ENCODE peak calls at places on chromosome 7, in nine cellular contexts. One of them, this sample, is unnamed.

GRCh38 chr7:72032934-72033333 is 379.2 kb downstream of the CALN1 start:
- DNase-seq in sigmoid colon: no peak
- DNase-seq in AG09309: no peak
- DNase-seq in Peyer's patch: no peak
- DNase-seq in H1: no peak
- DNase-seq in suprapubic skin: no peak
- DNase-seq in neuronal stem cell: no peak
- DNase-seq in aorta: no peak
- DNase-seq in endothelial cell of umbilical vein: no peak
- DNase-seq in this sample: no peak

GRCh38 chr7:148303295-148304013 is 287.1 kb upstream of the C7orf33 start:
- DNase-seq in Peyer's patch: peak; percentile 70
- DNase-seq in aorta: peak; percentile 79
- DNase-seq in suprapubic skin: peak; percentile 82
- DNase-seq in endothelial cell of umbilical vein: no peak
- DNase-seq in AG09309: peak; percentile 35
- DNase-seq in sigmoid colon: peak; percentile 86
- DNase-seq in H1: no peak
- DNase-seq in neuronal stem cell: no peak
- DNase-seq in this sample: peak; percentile 84

GRCh38 chr7:107989618-107990373 is 13.2 kb downstream of the LAMB1 start:
- DNase-seq in Peyer's patch: no peak
- DNase-seq in H1: no peak
- DNase-seq in suprapubic skin: no peak
- DNase-seq in endothelial cell of umbilical vein: peak; percentile 48
- DNase-seq in neuronal stem cell: no peak
- DNase-seq in AG09309: no peak
- DNase-seq in sigmoid colon: no peak
- DNase-seq in aorta: peak; percentile 72
- DNase-seq in this sample: no peak

GRCh38 chr7:115707684-115708341 is 322.8 kb downstream of the TFEC start:
- DNase-seq in endothelial cell of umbilical vein: no peak
- DNase-seq in AG09309: no peak
- DNase-seq in neuronal stem cell: no peak
- DNase-seq in H1: no peak
- DNase-seq in aorta: no peak
- DNase-seq in sigmoid colon: no peak
- DNase-seq in Peyer's patch: no peak
- DNase-seq in suprapubic skin: no peak
- DNase-seq in this sample: no peak

GRCh38 chr7:140867467-140868314 is 57.0 kb downstream of the BRAF start:
- DNase-seq in suprapubic skin: no peak
- DNase-seq in sigmoid colon: no peak
- DNase-seq in H1: no peak
- DNase-seq in aorta: no peak
- DNase-seq in Peyer's patch: no peak
- DNase-seq in neuronal stem cell: no peak
- DNase-seq in endothelial cell of umbilical vein: no peak
- DNase-seq in AG09309: no peak
- DNase-seq in this sample: no peak

GRCh38 chr7:10908600-10908999 is 65.1 kb upstream of the PHF14 start:
- DNase-seq in endothelial cell of umbilical vein: no peak
- DNase-seq in Peyer's patch: no peak
- DNase-seq in aorta: no peak
- DNase-seq in suprapubic skin: no peak
- DNase-seq in sigmoid colon: no peak
- DNase-seq in AG09309: no peak
- DNase-seq in H1: peak; percentile 94
- DNase-seq in neuronal stem cell: no peak
- DNase-seq in this sample: no peak

GRCh38 chr7:115319536-115319935 is 397.6 kb downstream of the MDFIC start:
- DNase-seq in sigmoid colon: no peak
- DNase-seq in suprapubic skin: no peak
- DNase-seq in endothelial cell of umbilical vein: no peak
- DNase-seq in H1: no peak
- DNase-seq in aorta: no peak
- DNase-seq in AG09309: no peak
- DNase-seq in neuronal stem cell: no peak
- DNase-seq in Peyer's patch: no peak
- DNase-seq in this sample: no peak

GRCh38 chr7:34222722-34223121 is 317.4 kb downstream of the BMPER start:
- DNase-seq in suprapubic skin: no peak
- DNase-seq in neuronal stem cell: no peak
- DNase-seq in sigmoid colon: no peak
- DNase-seq in aorta: no peak
- DNase-seq in endothelial cell of umbilical vein: no peak
- DNase-seq in H1: no peak
- DNase-seq in AG09309: no peak
- DNase-seq in Peyer's patch: no peak
- DNase-seq in this sample: no peak

GRCh38 chr7:103117016-103117415 is 31.9 kb downstream of the NAPEPLD start:
- DNase-seq in H1: no peak
- DNase-seq in sigmoid colon: no peak
- DNase-seq in neuronal stem cell: no peak
- DNase-seq in Peyer's patch: no peak
- DNase-seq in aorta: no peak
- DNase-seq in suprapubic skin: no peak
- DNase-seq in endothelial cell of umbilical vein: no peak
- DNase-seq in AG09309: no peak
- DNase-seq in this sample: no peak

GRCh38 chr7:103114576-103115008 is 34.3 kb downstream of the NAPEPLD start:
- DNase-seq in sigmoid colon: no peak
- DNase-seq in Peyer's patch: no peak
- DNase-seq in H1: no peak
- DNase-seq in AG09309: no peak
- DNase-seq in endothelial cell of umbilical vein: no peak
- DNase-seq in aorta: no peak
- DNase-seq in suprapubic skin: no peak
- DNase-seq in neuronal stem cell: no peak
- DNase-seq in this sample: no peak

GRCh38 chr7:103117465-103117864 is 31.4 kb downstream of the NAPEPLD start:
- DNase-seq in endothelial cell of umbilical vein: no peak
- DNase-seq in aorta: no peak
- DNase-seq in sigmoid colon: no peak
- DNase-seq in Peyer's patch: no peak
- DNase-seq in AG09309: no peak
- DNase-seq in neuronal stem cell: no peak
- DNase-seq in suprapubic skin: no peak
- DNase-seq in H1: no peak
- DNase-seq in this sample: no peak

GRCh38 chr7:103116511-103116910 is 32.4 kb downstream of the NAPEPLD start:
- DNase-seq in AG09309: no peak
- DNase-seq in neuronal stem cell: no peak
- DNase-seq in sigmoid colon: no peak
- DNase-seq in suprapubic skin: no peak
- DNase-seq in aorta: no peak
- DNase-seq in Peyer's patch: no peak
- DNase-seq in endothelial cell of umbilical vein: no peak
- DNase-seq in H1: no peak
- DNase-seq in this sample: no peak

DNA sequence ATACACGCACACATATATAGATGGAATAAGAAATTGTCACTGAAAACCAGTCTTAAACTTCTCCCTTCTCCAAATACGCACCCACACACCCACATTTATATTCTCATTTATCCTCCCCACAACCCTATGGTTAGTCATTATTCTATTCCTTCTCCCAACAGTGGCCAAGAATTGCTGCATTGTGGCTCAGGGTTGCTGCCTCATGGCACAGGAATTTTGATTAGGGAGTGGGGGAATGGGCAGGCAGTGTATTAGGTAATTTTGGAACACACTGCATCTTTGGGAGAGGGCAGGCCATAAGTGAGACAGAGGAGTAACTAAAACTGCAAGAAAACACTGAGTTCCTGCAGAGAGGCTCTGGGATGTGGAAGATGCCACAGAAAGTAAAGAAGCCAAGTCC is 35.7 kb downstream of the NAPEPLD start:
- DNase-seq in Peyer's patch: no peak
- DNase-seq in H1: peak; percentile 19
- DNase-seq in AG09309: peak; percentile 94
- DNase-seq in suprapubic skin: no peak
- DNase-seq in neuronal stem cell: no peak
- DNase-seq in endothelial cell of umbilical vein: no peak
- DNase-seq in aorta: no peak
- DNase-seq in sigmoid colon: no peak
- DNase-seq in this sample: no peak
- H3K4me3 ChIP-seq in Peyer's patch: no peak overlapping the region
- H3K4me3 ChIP-seq in H1: no peak overlapping the region
- H3K4me3 ChIP-seq in AG09309: no peak overlapping the region
- H3K4me3 ChIP-seq in suprapubic skin: no peak overlapping the region
- H3K4me3 ChIP-seq in neuronal stem cell: no peak overlapping the region
- H3K4me3 ChIP-seq in endothelial cell of umbilical vein: no peak overlapping the region
- H3K4me3 ChIP-seq in aorta: no peak overlapping the region
- H3K4me3 ChIP-seq in sigmoid colon: no peak overlapping the region
- H3K4me3 ChIP-seq in this sample: no peak overlapping the region

GRCh38 chr7:131109757-131110293 is 217.9 kb upstream of the MKLN1 start:
- DNase-seq in suprapubic skin: peak; percentile 94
- DNase-seq in AG09309: no peak
- DNase-seq in Peyer's patch: peak; percentile 92
- DNase-seq in endothelial cell of umbilical vein: peak; percentile 81
- DNase-seq in neuronal stem cell: peak; percentile 68
- DNase-seq in sigmoid colon: peak; percentile 92
- DNase-seq in aorta: peak; percentile 92
- DNase-seq in H1: no peak
- DNase-seq in this sample: peak; percentile 93

GRCh38 chr7:131111081-131111576 is 216.5 kb upstream of the MKLN1 start:
- DNase-seq in sigmoid colon: no peak
- DNase-seq in endothelial cell of umbilical vein: peak; percentile 91
- DNase-seq in H1: no peak
- DNase-seq in AG09309: peak; percentile 77
- DNase-seq in Peyer's patch: no peak
- DNase-seq in aorta: no peak
- DNase-seq in neuronal stem cell: no peak
- DNase-seq in suprapubic skin: no peak
- DNase-seq in this sample: no peak

GRCh38 chr7:131112431-131112830 is 215.2 kb upstream of the MKLN1 start:
- DNase-seq in aorta: no peak
- DNase-seq in neuronal stem cell: no peak
- DNase-seq in sigmoid colon: no peak
- DNase-seq in suprapubic skin: no peak
- DNase-seq in AG09309: no peak
- DNase-seq in H1: no peak
- DNase-seq in Peyer's patch: peak; percentile 59
- DNase-seq in endothelial cell of umbilical vein: no peak
- DNase-seq in this sample: no peak

GRCh38 chr7:131110294-131111080 is 217.2 kb upstream of the MKLN1 start:
- DNase-seq in H1: no peak
- DNase-seq in aorta: no peak
- DNase-seq in AG09309: no peak
- DNase-seq in neuronal stem cell: peak; percentile 6
- DNase-seq in suprapubic skin: no peak
- DNase-seq in Peyer's patch: peak; percentile 55
- DNase-seq in endothelial cell of umbilical vein: peak; percentile 48
- DNase-seq in sigmoid colon: peak; percentile 73
- DNase-seq in this sample: peak; percentile 59

DNA sequence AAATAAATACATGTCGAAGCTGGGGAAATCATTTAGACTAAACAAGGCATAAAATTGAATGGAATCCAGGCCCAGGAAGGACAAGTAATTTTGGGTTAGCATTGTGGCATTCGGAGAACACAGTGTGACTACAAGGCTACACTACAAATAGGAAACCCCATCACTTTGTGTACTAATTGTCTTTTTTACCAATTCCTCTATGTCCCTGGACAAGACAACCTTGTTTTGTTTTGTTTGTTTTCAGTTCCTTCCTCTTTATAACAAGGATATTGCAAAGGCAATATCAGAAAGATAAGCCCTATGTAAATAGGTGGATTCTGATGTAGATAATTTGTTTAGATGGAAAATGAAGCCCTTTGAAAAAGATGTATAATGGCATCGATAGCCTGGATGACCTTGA is 215.9 kb upstream of the MKLN1 start:
- DNase-seq in neuronal stem cell: no peak
- DNase-seq in Peyer's patch: no peak
- DNase-seq in sigmoid colon: no peak
- DNase-seq in aorta: no peak
- DNase-seq in H1: no peak
- DNase-seq in suprapubic skin: no peak
- DNase-seq in endothelial cell of umbilical vein: no peak
- DNase-seq in AG09309: no peak
- DNase-seq in this sample: no peak
- H3K4me3 ChIP-seq in neuronal stem cell: no peak overlapping the region
- H3K4me3 ChIP-seq in Peyer's patch: no peak overlapping the region
- H3K4me3 ChIP-seq in sigmoid colon: no peak overlapping the region
- H3K4me3 ChIP-seq in aorta: no peak overlapping the region
- H3K4me3 ChIP-seq in H1: no peak overlapping the region
- H3K4me3 ChIP-seq in suprapubic skin: no peak overlapping the region
- H3K4me3 ChIP-seq in endothelial cell of umbilical vein: no peak overlapping the region
- H3K4me3 ChIP-seq in AG09309: no peak overlapping the region
- H3K4me3 ChIP-seq in this sample: no peak overlapping the region

GRCh38 chr7:100589341-100589935 is 3.3 kb downstream of the FBXO24 start:
- DNase-seq in sigmoid colon: peak; percentile 62
- DNase-seq in H1: no peak
- DNase-seq in suprapubic skin: no peak
- DNase-seq in Peyer's patch: no peak
- DNase-seq in endothelial cell of umbilical vein: no peak
- DNase-seq in neuronal stem cell: no peak
- DNase-seq in AG09309: no peak
- DNase-seq in aorta: no peak
- DNase-seq in this sample: no peak

GRCh38 chr7:100591596-100591995 is 5.5 kb downstream of the FBXO24 start:
- DNase-seq in neuronal stem cell: no peak
- DNase-seq in suprapubic skin: no peak
- DNase-seq in Peyer's patch: no peak
- DNase-seq in H1: no peak
- DNase-seq in sigmoid colon: no peak
- DNase-seq in AG09309: no peak
- DNase-seq in aorta: no peak
- DNase-seq in endothelial cell of umbilical vein: no peak
- DNase-seq in this sample: no peak

GRCh38 chr7:100588438-100588837 is 2.3 kb downstream of the FBXO24 start:
- DNase-seq in sigmoid colon: no peak
- DNase-seq in suprapubic skin: no peak
- DNase-seq in AG09309: no peak
- DNase-seq in H1: no peak
- DNase-seq in neuronal stem cell: no peak
- DNase-seq in aorta: no peak
- DNase-seq in Peyer's patch: no peak
- DNase-seq in endothelial cell of umbilical vein: peak; percentile 41
- DNase-seq in this sample: peak; percentile 39

GRCh38 chr7:100586266-100587025 is at the start of gene FBXO24:
- DNase-seq in aorta: peak; percentile 100
- DNase-seq in suprapubic skin: peak; percentile 100
- DNase-seq in H1: peak; percentile 100
- DNase-seq in neuronal stem cell: peak; percentile 100
- DNase-seq in AG09309: peak; percentile 100
- DNase-seq in sigmoid colon: peak; percentile 100
- DNase-seq in Peyer's patch: peak; percentile 99
- DNase-seq in endothelial cell of umbilical vein: peak; percentile 100
- DNase-seq in this sample: peak; percentile 100

DNA sequence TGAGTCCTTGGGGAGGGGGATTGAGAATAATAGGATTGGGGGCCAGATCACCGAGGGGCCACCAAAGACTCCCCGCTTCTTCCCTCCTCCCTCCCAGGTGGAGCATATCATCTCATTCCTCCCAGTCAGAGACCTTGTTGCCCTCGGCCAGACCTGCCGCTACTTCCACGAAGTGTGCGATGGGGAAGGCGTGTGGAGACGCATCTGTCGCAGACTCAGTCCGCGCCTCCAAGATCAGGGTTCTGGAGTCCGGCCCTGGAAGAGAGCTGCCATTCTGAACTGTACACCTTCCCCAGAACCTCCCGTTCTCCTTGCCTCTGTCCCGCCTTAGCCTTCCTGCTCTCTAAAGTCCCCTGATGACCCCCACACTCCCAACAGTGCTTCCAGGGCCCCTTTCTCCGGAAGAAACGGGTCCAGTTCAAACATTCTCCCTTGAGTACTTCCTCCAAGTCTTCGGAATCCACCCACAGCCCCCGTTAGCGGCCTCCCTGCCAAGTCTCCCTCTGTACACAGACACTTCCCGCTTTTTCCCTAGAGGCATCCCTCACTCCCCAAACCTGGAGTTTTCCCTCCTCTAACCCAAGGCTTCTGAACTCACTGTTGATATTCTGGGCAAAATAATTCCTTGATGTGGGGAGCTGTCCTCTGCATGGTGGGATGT is 4.1 kb downstream of the FBXO24 start:
- DNase-seq in suprapubic skin: no peak
- DNase-seq in AG09309: no peak
- DNase-seq in neuronal stem cell: no peak
- DNase-seq in endothelial cell of umbilical vein: no peak
- DNase-seq in Peyer's patch: no peak
- DNase-seq in aorta: no peak
- DNase-seq in H1: no peak
- DNase-seq in sigmoid colon: peak; percentile 80
- DNase-seq in this sample: peak; percentile 56
- H3K4me3 ChIP-seq in suprapubic skin: no peak overlapping the region
- H3K4me3 ChIP-seq in AG09309: no peak overlapping the region
- H3K4me3 ChIP-seq in neuronal stem cell: no peak overlapping the region
- H3K4me3 ChIP-seq in endothelial cell of umbilical vein: no peak overlapping the region
- H3K4me3 ChIP-seq in Peyer's patch: peak overlapping the region; percentile 1
- H3K4me3 ChIP-seq in aorta: no peak overlapping the region
- H3K4me3 ChIP-seq in H1: no peak overlapping the region
- H3K4me3 ChIP-seq in sigmoid colon: peak overlapping the region; percentile 14
- H3K4me3 ChIP-seq in this sample: no peak overlapping the region

GRCh38 chr7:111942450-111943081 is 263.6 kb downstream of the DOCK4 start:
- DNase-seq in AG09309: no peak
- DNase-seq in suprapubic skin: no peak
- DNase-seq in sigmoid colon: no peak
- DNase-seq in Peyer's patch: no peak
- DNase-seq in neuronal stem cell: no peak
- DNase-seq in H1: no peak
- DNase-seq in aorta: no peak
- DNase-seq in endothelial cell of umbilical vein: no peak
- DNase-seq in this sample: no peak
- H3K4me3 ChIP-seq in AG09309: no peak overlapping the region
- H3K4me3 ChIP-seq in suprapubic skin: no peak overlapping the region
- H3K4me3 ChIP-seq in sigmoid colon: no peak overlapping the region
- H3K4me3 ChIP-seq in Peyer's patch: no peak overlapping the region
- H3K4me3 ChIP-seq in neuronal stem cell: no peak overlapping the region
- H3K4me3 ChIP-seq in H1: no peak overlapping the region
- H3K4me3 ChIP-seq in aorta: no peak overlapping the region
- H3K4me3 ChIP-seq in endothelial cell of umbilical vein: no peak overlapping the region
- H3K4me3 ChIP-seq in this sample: no peak overlapping the region

This sample was measured in cardiac muscle cell.